ENCODE peak calls at places on chromosomes 12 and 14, in six cellular contexts. E is SK-N-SH, C is H1, W is K562, T is HepG2, M is GM12891. K is an unnamed sample.

GRCh38 chr12:109014984-109015765 is 5.7 kb downstream of the SVOP start:
- DNase-seq in M (no peak), W (no peak), C (no peak), T (no peak), E (no peak), K (no peak)

GRCh38 chr14:50797250-50798047 is 33.5 kb downstream of the NIN start:
- DNase-seq in C (no peak), M (no peak), E (no peak), W (no peak), T (no peak), K (no peak)

GRCh38 chr12:93368766-93369165 is 9.0 kb upstream of the NUDT4 start:
- DNase-seq in E (no peak), T (no peak), W (no peak), C (no peak), M (no peak), K (no peak)

GRCh38 chr14:105999361-106000028 is 473.1 kb downstream of the TMEM121 start:
- DNase-seq in W (no peak), T (peak; percentile 50), C (no peak), M (peak; percentile 42), E (no peak), K (no peak)

GRCh38 chr14:61724133-61724532 is 28.8 kb downstream of the HIF1A start:
- DNase-seq in M (no peak), C (no peak), W (no peak), E (no peak), T (no peak), K (no peak)

GRCh38 chr14:53715390-53715730 is 241.3 kb downstream of the BMP4 start:
- DNase-seq in W (no peak), M (no peak), E (no peak), T (peak; percentile 77), C (no peak), K (no peak)

GRCh38 chr14:96126339-96126770 is 78.3 kb upstream of the BDKRB2 start:
- DNase-seq in W (no peak), C (no peak), M (no peak), E (no peak), T (no peak), K (no peak)

GRCh38 chr14:32087173-32087861 is 10.2 kb downstream of the ARHGAP5 start:
- DNase-seq in E (no peak), M (no peak), T (peak; percentile 73), W (peak; percentile 3), C (no peak), K (no peak)

GRCh38 chr12:64187370-64187769 is 34.7 kb downstream of the KICS2 start:
- DNase-seq in M (no peak), T (no peak), E (no peak), C (no peak), W (no peak), K (no peak)

GRCh38 chr14:73142216-73142615 is 5.9 kb downstream of the PSEN1 start:
- DNase-seq in W (no peak), T (no peak), M (no peak), C (no peak), E (no peak), K (no peak)

GRCh38 chr14:101519090-101519489 is 42.2 kb upstream of the DIO3 start:
- DNase-seq in W (no peak), T (no peak), C (no peak), E (no peak), M (no peak), K (no peak)

GRCh38 chr14:33589334-33589733 is 361.5 kb downstream of the EGLN3 start:
- DNase-seq in C (no peak), E (no peak), W (no peak), M (no peak), T (no peak), K (no peak)

GRCh38 chr12:28543021-28543890 is 353.0 kb downstream of the CCDC91 start:
- DNase-seq in M (no peak), W (peak; percentile 19), E (no peak), T (no peak), C (no peak), K (no peak)

GRCh38 chr14:103923863-103924262 is 4.4 kb upstream of the TDRD9 start:
- DNase-seq in T (no peak), E (peak; percentile 81), W (peak; percentile 19), C (no peak), M (no peak), K (no peak)

GRCh38 chr14:52402812-52403526 is 88.9 kb downstream of the PTGER2 start:
- DNase-seq in C (no peak), T (no peak), M (no peak), E (no peak), W (no peak), K (no peak)

GRCh38 chr12:48996794-48997718 is 2.1 kb downstream of the DDN start:
- DNase-seq in C (no peak), T (peak; percentile 65), E (peak; percentile 82), M (peak; percentile 72), W (peak; percentile 85), K (peak; percentile 61)

GRCh38 chr14:104665663-104666522 is 23.5 kb upstream of the INF2 start:
- DNase-seq in M (no peak), W (no peak), E (no peak), T (peak; percentile 96), C (no peak), K (no peak)

GRCh38 chr12:87157791-87158190 is 871.4 kb downstream of the C12orf50 start:
- DNase-seq in C (peak; percentile 27), M (no peak), T (no peak), E (no peak), W (no peak), K (no peak)

GRCh38 chr12:89379100-89379838 is 27.0 kb upstream of the DUSP6 start:
- DNase-seq in E (no peak), T (peak; percentile 78), W (no peak), M (no peak), C (no peak), K (no peak)

GRCh38 chr12:47964102-47964723 is 817 bp downstream of the TMEM106C start:
- DNase-seq in E (peak; percentile 58), W (no peak), T (no peak), M (no peak), C (no peak), K (no peak)

GRCh38 chr12:132049442-132049841 is 94.7 kb downstream of the DDX51 start:
- DNase-seq in M (no peak), C (no peak), T (no peak), W (no peak), E (no peak), K (no peak)

GRCh38 chr12:104049278-104050257 is at the start of gene GLT8D2:
- DNase-seq in C (no peak), T (no peak), M (no peak), W (no peak), E (peak; percentile 70), K (no peak)

GRCh38 chr12:63151898-63152700 is 1.1 kb upstream of the AVPR1A start:
- DNase-seq in M (peak; percentile 21), C (peak; percentile 62), T (peak; percentile 32), E (peak; percentile 61), W (peak; percentile 32), K (no peak)

GRCh38 chr12:1913377-1914115 is 4.9 kb downstream of the CACNA2D4 start:
- DNase-seq in T (no peak), W (peak; percentile 2), E (peak; percentile 42), C (no peak), M (no peak), K (no peak)

GRCh38 chr14:59464651-59465569 is at the start of gene GPR135:
- DNase-seq in C (no peak), E (peak; percentile 86), M (peak; percentile 64), T (peak; percentile 24), W (no peak), K (peak; percentile 62)

GRCh38 chr12:94761559-94761958 is 111.2 kb upstream of the TMCC3 start:
- DNase-seq in C (no peak), E (no peak), W (no peak), T (peak; percentile 9), M (no peak), K (no peak)

GRCh38 chr14:50804181-50804721 is 26.7 kb downstream of the NIN start:
- DNase-seq in M (no peak), T (no peak), E (no peak), W (no peak), C (no peak), K (no peak)

GRCh38 chr12:116133149-116133548 is 144.3 kb downstream of the MED13L start:
- DNase-seq in T (peak; percentile 78), C (no peak), E (no peak), W (no peak), M (no peak), K (no peak)

GRCh38 chr12:96015672-96016071 is 19.5 kb upstream of the HAL start:
- DNase-seq in T (no peak), E (no peak), M (no peak), W (no peak), C (no peak), K (no peak)
- TF ChIP-seq TAF1 in T (no peak), E (no peak), M (no peak), W (no peak), C (no peak), K (no peak)

DNA sequence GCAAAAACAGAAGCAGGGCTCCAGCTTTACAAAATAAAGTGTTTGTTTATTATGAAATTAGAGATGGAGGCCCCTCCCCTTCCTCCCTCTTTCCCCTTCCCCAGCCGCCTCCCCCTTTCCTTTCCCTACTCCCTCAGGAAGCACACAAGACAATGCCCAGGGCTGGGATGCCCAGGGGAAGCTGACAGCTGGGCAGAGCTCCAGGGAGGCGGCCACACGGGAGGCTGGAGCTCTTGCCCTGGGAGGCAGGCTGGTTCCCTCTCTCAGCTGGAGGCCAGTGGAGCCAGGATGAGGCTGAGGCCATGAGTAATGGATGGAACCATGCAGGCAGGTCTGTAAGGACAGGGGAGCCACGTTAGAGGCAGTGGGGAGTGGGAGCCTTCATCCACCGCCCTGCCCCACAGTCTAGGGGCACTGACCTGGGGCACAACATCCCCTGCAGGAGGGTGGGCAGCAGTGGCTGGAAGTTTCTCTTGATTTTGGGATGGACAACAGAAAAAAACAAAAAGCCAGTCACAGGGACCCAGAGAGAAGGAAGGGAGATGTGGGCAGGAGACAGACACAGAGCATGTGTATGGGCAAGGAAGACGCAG is 5.1 kb downstream of the PSMB11 start:
- DNase-seq in C (no peak), W (no peak), M (no peak), T (no peak), E (no peak), K (no peak)
- TF ChIP-seq POLR2AphosphoS5 in C (no peak), W (no peak), M (no peak), T (no peak), E (no peak), K (no peak)

GRCh38 chr12:18970603-18971002 is 158.9 kb upstream of the PLEKHA5 start:
- DNase-seq in T (no peak), E (no peak), W (peak; percentile 11), M (no peak), C (no peak), K (no peak)
- TF ChIP-seq TAF1 in T (no peak), E (no peak), W (no peak), M (no peak), C (no peak), K (no peak)

GRCh38 chr12:54261817-54262402 is 18.0 kb downstream of the CBX5 start:
- DNase-seq in C (no peak), W (no peak), M (no peak), E (no peak), T (no peak), K (no peak)

GRCh38 chr12:54262403-54262925 is 17.5 kb downstream of the CBX5 start:
- DNase-seq in W (peak; percentile 44), M (no peak), C (no peak), E (no peak), T (no peak), K (no peak)

GRCh38 chr12:54257332-54257731 is 22.6 kb downstream of the CBX5 start:
- DNase-seq in E (no peak), W (no peak), M (no peak), C (no peak), T (no peak), K (no peak)

GRCh38 chr12:54258286-54258685 is 21.6 kb downstream of the CBX5 start:
- DNase-seq in W (no peak), E (no peak), M (no peak), T (no peak), C (no peak), K (no peak)

GRCh38 chr12:54259194-54260011 is 20.5 kb downstream of the CBX5 start:
- DNase-seq in M (peak; percentile 49), E (peak; percentile 90), W (peak; percentile 92), T (no peak), C (peak; percentile 89), K (peak; percentile 59)
- TF ChIP-seq POLR2AphosphoS5 in M (no peak), E (peak; percentile 70), W (no peak), T (no peak), C (peak; percentile 92), K (no peak)